ENCODE peak calls at places on chromosomes 5 and 9, in four cellular contexts. R is right lobe of liver, E is transverse colon, F is H1. L is an unnamed sample.

GRCh38 chr5:90161399-90161798 is 248.2 kb downstream of the CETN3 start:
- DNase-seq in R (peak; percentile 55), E (peak; percentile 20), F (peak; percentile 52), L (no peak)

GRCh38 chr5:90866915-90867715 is 308.5 kb downstream of the ADGRV1 start:
- DNase-seq in R (no peak), E (no peak), F (no peak), L (no peak)

GRCh38 chr9:89153618-89154017 is 25.0 kb downstream of the SHC3 start:
- DNase-seq in R (no peak), E (no peak), F (no peak), L (peak; percentile 90)

GRCh38 chr5:80754900-80755299 is 100.1 kb upstream of the DHFR start:
- DNase-seq in R (no peak), E (peak; percentile 39), F (no peak), L (no peak)

GRCh38 chr9:74570879-74571512 is 73.9 kb downstream of the RORB start:
- DNase-seq in R (no peak), E (no peak), F (no peak), L (peak; percentile 10)

GRCh38 chr5:139745121-139745799 is 50.3 kb upstream of the PSD2 start:
- DNase-seq in R (no peak), E (no peak), F (peak; percentile 69), L (peak; percentile 98)

GRCh38 chr5:121974261-121974660 is 12.5 kb downstream of the SRFBP1 start:
- DNase-seq in R (no peak), E (no peak), F (no peak), L (no peak)

GRCh38 chr9:115883467-115884329 is 269.9 kb upstream of the PAPPA start:
- DNase-seq in R (no peak), E (no peak), F (no peak), L (peak; percentile 19)

GRCh38 chr5:178205010-178205748 is 846 bp downstream of the HNRNPAB start:
- DNase-seq in R (peak; percentile 89), E (peak; percentile 92), F (peak; percentile 68), L (peak; percentile 77)

GRCh38 chr9:134720796-134721195 is 79.2 kb downstream of the COL5A1 start:
- DNase-seq in R (no peak), E (no peak), F (no peak), L (no peak)

GRCh38 chr9:135394131-135394530 is 85.5 kb upstream of the PPP1R26 start:
- DNase-seq in R (no peak), E (no peak), F (no peak), L (no peak)

GRCh38 chr5:14293279-14293678 is 150.1 kb downstream of the TRIO start:
- DNase-seq in R (no peak), E (no peak), F (no peak), L (no peak)

GRCh38 chr5:169716287-169716686 is 79.2 kb downstream of the DOCK2 start:
- DNase-seq in R (no peak), E (no peak), F (no peak), L (no peak)

GRCh38 chr9:87812375-87813118 is 70.1 kb upstream of the SPATA31E1 start:
- DNase-seq in R (no peak), E (no peak), F (no peak), L (peak; percentile 32)

GRCh38 chr9:8784813-8785212 is 985.2 kb upstream of the DMAC1 start:
- DNase-seq in R (no peak), E (no peak), F (no peak), L (no peak)

GRCh38 chr9:124697326-124698200 is 73.5 kb downstream of the NR6A1 start:
- DNase-seq in R (no peak), E (no peak), F (no peak), L (no peak)

GRCh38 chr5:78879541-78879940 is 105.6 kb downstream of the ARSB start:
- DNase-seq in R (no peak), E (no peak), F (no peak), L (no peak)

GRCh38 chr9:80720579-80720978 is 968.8 kb downstream of the TLE1 start:
- DNase-seq in R (no peak), E (no peak), F (no peak), L (no peak)

GRCh38 chr9:19160085-19160484 is 32.8 kb upstream of the PLIN2 start:
- DNase-seq in R (no peak), E (no peak), F (no peak), L (no peak)

GRCh38 chr9:35871514-35871913 is 1.3 kb upstream of the OR13J1 start:
- DNase-seq in R (no peak), E (no peak), F (peak; percentile 35), L (peak; percentile 40)

GRCh38 chr5:67515020-67515689 is 318.6 kb upstream of the CD180 start:
- DNase-seq in R (no peak), E (no peak), F (no peak), L (no peak)

GRCh38 chr5:8340739-8341344 is 471.9 kb downstream of the MTRR start:
- DNase-seq in R (no peak), E (no peak), F (peak; percentile 48), L (no peak)

GRCh38 chr9:97629136-97629535 is 4.0 kb downstream of the TSTD2 start:
- DNase-seq in R (no peak), E (no peak), F (no peak), L (no peak)

GRCh38 chr9:97986466-97986865 is 3.3 kb downstream of the ANP32B start:
- DNase-seq in R (no peak), E (no peak), F (no peak), L (no peak)

GRCh38 chr5:52007230-52007858 is 624.1 kb downstream of the ISL1 start:
- DNase-seq in R (no peak), E (no peak), F (no peak), L (peak; percentile 1)

GRCh38 chr9:121840838-121841760 is 189.7 kb downstream of the DAB2IP start:
- DNase-seq in R (peak; percentile 40), E (no peak), F (peak; percentile 38), L (no peak)

GRCh38 chr5:135457424-135458071 is 5.4 kb upstream of the TIFAB start:
- DNase-seq in R (peak; percentile 74), E (peak; percentile 69), F (peak; percentile 90), L (peak; percentile 65)

GRCh38 chr9:19379697-19380046 is 364 bp downstream of the RPS6 start:
- DNase-seq in R (no peak), E (peak; percentile 42), F (no peak), L (no peak)

GRCh38 chr9:136997830-136998234 is 1.5 kb upstream of the CLIC3 start:
- DNase-seq in R (no peak), E (peak; percentile 46), F (no peak), L (no peak)

GRCh38 chr5:108715408-108715807 is 32.3 kb upstream of the FER start:
- DNase-seq in R (no peak), E (no peak), F (no peak), L (no peak)

DNA sequence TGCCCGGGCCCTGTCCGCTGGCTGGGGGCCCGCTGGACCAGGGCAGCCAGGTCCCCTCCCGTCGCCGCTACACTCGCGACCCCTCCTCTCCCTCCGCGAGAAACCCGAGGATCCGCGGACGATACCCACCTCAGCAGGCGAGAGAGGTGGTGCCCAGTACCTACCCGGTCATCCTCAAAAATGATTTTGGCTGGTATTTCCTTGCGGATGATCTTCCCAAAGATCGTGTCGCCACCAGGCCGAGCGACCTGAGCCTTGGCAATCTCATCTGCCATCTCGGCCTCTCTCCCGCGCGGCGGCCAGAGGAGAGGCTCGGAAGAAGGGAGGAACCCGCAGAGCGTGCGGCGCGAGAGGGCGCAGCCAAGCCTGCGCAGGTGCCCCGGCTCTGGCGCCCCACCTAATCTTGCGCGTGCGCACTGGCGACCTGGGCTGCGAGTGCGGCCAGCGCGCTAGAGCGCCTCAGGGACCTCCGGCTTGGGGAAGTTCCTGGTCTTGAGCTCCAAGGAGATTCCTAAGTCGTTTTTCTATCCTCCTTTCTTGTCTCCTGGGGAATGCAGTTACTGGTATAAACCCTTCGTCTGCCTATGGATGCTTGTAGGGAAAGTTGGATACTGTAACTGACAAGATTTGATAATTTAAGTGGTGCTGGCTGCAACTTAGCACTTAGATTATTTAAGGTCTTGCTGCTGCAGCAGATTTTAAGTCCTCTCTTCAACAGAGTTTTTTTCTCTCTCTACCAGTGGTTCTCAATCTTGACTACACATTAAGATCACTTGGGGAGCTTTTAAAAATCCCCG is at the start of gene HINT1:
- DNase-seq in R (peak; percentile 96), E (peak; percentile 95), F (peak; percentile 93), L (peak; percentile 93)
- TF ChIP-seq POLR2A in R (peak; percentile 87), E (peak; percentile 90), F (peak; percentile 77), L (peak; percentile 86)

GRCh38 chr5:69234457-69235268 is at the start of gene CDK7:
- DNase-seq in R (peak; percentile 97), E (peak; percentile 95), F (peak; percentile 88), L (peak; percentile 87)
- TF ChIP-seq POLR2A in R (peak; percentile 52), E (peak; percentile 79), F (peak; percentile 85), L (peak; percentile 72)

GRCh38 chr5:36690041-36690941 is 83.9 kb downstream of the SLC1A3 start:
- DNase-seq in R (peak; percentile 83), E (peak; percentile 79), F (peak; percentile 89), L (peak; percentile 91)
- TF ChIP-seq POLR2A in R (no peak), E (no peak), F (peak; percentile 62), L (peak; percentile 32)

GRCh38 chr5:112976432-112977309 is at the start of gene DCP2:
- DNase-seq in R (peak; percentile 96), E (peak; percentile 95), F (peak; percentile 94), L (peak; percentile 86)
- TF ChIP-seq POLR2A in R (peak; percentile 76), E (peak; percentile 83), F (peak; percentile 98), L (peak; percentile 92)

DNA sequence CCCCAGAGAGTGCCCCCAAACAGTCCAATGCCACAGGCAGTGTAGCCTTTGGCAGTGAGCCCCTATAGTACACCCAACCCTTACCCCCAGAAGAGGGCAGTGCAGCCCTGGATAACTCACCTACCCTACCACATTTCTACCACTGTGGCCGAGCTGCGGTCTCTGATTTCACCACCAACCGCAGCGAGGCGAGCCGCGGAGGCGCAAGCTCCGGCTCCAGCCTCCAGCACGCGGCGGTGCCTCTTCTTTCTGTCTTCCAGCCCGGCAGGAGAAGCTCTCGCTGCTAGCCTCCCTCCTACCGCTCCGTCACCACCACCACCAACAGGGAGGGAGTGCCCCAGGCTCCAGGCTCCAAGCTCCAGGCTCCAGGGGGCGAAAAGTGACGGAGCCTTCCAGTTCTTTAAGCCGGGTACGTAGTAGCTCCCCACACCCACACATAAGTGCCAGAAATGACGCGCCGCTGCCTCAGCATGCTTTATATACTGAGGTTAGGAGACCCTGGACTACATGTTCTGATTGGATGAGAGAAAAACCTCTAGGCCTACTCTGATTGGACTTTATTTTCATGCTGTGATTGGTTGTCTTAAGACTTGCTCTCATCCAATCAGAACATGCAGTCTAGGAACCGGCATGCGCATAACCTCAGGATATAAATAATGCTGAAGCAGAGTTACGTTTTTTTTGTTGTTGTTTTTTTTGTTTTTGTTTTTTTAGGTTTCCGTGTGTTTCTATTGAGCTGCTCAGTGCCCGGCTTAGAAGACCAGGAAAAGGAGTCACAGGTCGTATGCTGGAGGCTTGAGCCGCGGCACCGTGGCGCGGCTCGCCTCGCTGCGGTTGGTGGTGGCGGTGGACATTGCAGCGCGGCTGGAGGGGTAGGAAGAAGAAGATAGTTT is at the start of gene PCAT7:
- DNase-seq in R (peak; percentile 78), E (peak; percentile 84), F (peak; percentile 80), L (peak; percentile 66)
- TF ChIP-seq POLR2A in R (peak; percentile 77), E (peak; percentile 55), F (peak; percentile 94), L (no peak)